ENCODE peak calls at places on chromosomes 12 and 14, in ten cellular contexts. X is brain microvascular endothelial cell; Z is cardiac fibroblast; F is astrocyte of the cerebellum; G is IMR-90; K is right lobe of liver; O is CD8-positive, alpha-beta T cell; C is kidney epithelial cell; L is mammary epithelial cell; D is fibroblast of villous mesenchyme. B is an unnamed sample.

GRCh38 chr14:64755661-64756265 is 51.5 kb downstream of the PLEKHG3 start:
- DNase-seq in X (peak), Z (no peak), F (no peak), G (peak), K (no peak), O (peak), C (no peak), L (peak), D (peak), B (peak)

GRCh38 chr14:49280566-49280965 is 305.6 kb downstream of the RPS29 start:
- DNase-seq in X (no peak), Z (no peak), F (no peak), G (no peak), K (no peak), O (no peak), C (no peak), L (no peak), D (no peak), B (no peak)

GRCh38 chr14:51889851-51890250 is 29.4 kb downstream of the GNG2 start:
- DNase-seq in X (no peak), Z (peak), F (no peak), G (peak), K (no peak), O (no peak), C (no peak), L (peak), D (peak), B (no peak)

GRCh38 chr12:91380651-91381050 is 198.0 kb upstream of the DCN start:
- DNase-seq in X (no peak), Z (no peak), F (no peak), G (no peak), K (no peak), O (no peak), C (no peak), L (no peak), D (no peak), B (no peak)

GRCh38 chr12:56581418-56582145 is 48.5 kb downstream of the BAZ2A start:
- DNase-seq in X (peak), Z (no peak), F (no peak), G (peak), K (no peak), O (peak), C (no peak), L (peak), D (no peak), B (peak)

GRCh38 chr12:57771271-57771872 is 533 bp downstream of the METTL1 start:
- DNase-seq in X (peak), Z (peak), F (peak), G (peak), K (peak), O (peak), C (no peak), L (peak), D (peak), B (peak)

GRCh38 chr12:65524666-65525065 is 246.2 kb downstream of the MSRB3 start:
- DNase-seq in X (peak), Z (peak), F (peak), G (peak), K (no peak), O (no peak), C (no peak), L (peak), D (peak), B (peak)

GRCh38 chr12:39852346-39852745 is 232.7 kb upstream of the ABCD2 start:
- DNase-seq in X (no peak), Z (no peak), F (no peak), G (peak), K (no peak), O (no peak), C (no peak), L (peak), D (no peak), B (no peak)

GRCh38 chr14:96267916-96268315 is 11.9 kb downstream of the BDKRB1 start:
- DNase-seq in X (no peak), Z (no peak), F (no peak), G (peak), K (no peak), O (no peak), C (no peak), L (peak), D (no peak), B (no peak)

GRCh38 chr14:97456958-97457357 is 659.8 kb downstream of the VRK1 start:
- DNase-seq in X (no peak), Z (no peak), F (no peak), G (no peak), K (no peak), O (peak), C (peak), L (no peak), D (no peak), B (no peak)

GRCh38 chr14:87149583-87150354 is 843.2 kb downstream of the GALC start:
- DNase-seq in X (no peak), Z (no peak), F (peak), G (peak), K (no peak), O (no peak), C (no peak), L (peak), D (peak), B (no peak)

GRCh38 chr14:55556929-55557623 is 22.9 kb upstream of the KTN1 start:
- DNase-seq in X (peak), Z (peak), F (peak), G (peak), K (peak), O (no peak), C (peak), L (peak), D (peak), B (peak)

GRCh38 chr12:91357381-91357780 is 174.8 kb upstream of the DCN start:
- DNase-seq in X (no peak), Z (no peak), F (no peak), G (no peak), K (no peak), O (no peak), C (no peak), L (no peak), D (no peak), B (no peak)

GRCh38 chr12:86261606-86262005 is 5.4 kb upstream of the MGAT4C start:
- DNase-seq in X (no peak), Z (no peak), F (no peak), G (no peak), K (no peak), O (no peak), C (no peak), L (no peak), D (no peak), B (no peak)

GRCh38 chr12:12586879-12587675 is 24.4 kb upstream of the DUSP16 start:
- DNase-seq in X (no peak), Z (no peak), F (no peak), G (no peak), K (no peak), O (no peak), C (no peak), L (peak), D (no peak), B (no peak)

GRCh38 chr12:122999196-122999946 is 18.9 kb downstream of the ARL6IP4 start:
- DNase-seq in X (no peak), Z (no peak), F (no peak), G (no peak), K (peak), O (no peak), C (no peak), L (no peak), D (no peak), B (no peak)

GRCh38 chr12:18723752-18724151 is 14.1 kb downstream of the PLCZ1 start:
- DNase-seq in X (peak), Z (peak), F (no peak), G (peak), K (no peak), O (no peak), C (peak), L (peak), D (peak), B (peak)

GRCh38 chr12:27158322-27158721 is 75.9 kb upstream of the C12orf71 start:
- DNase-seq in X (no peak), Z (no peak), F (no peak), G (no peak), K (no peak), O (no peak), C (no peak), L (no peak), D (no peak), B (no peak)

GRCh38 chr12:46486588-46486987 is 114.0 kb upstream of the SLC38A2 start:
- DNase-seq in X (no peak), Z (no peak), F (no peak), G (no peak), K (no peak), O (no peak), C (no peak), L (no peak), D (no peak), B (no peak)

GRCh38 chr12:7869137-7869536 is 3.6 kb downstream of the SLC2A14 start:
- DNase-seq in X (no peak), Z (peak), F (no peak), G (peak), K (no peak), O (no peak), C (no peak), L (peak), D (peak), B (peak)

GRCh38 chr14:21089271-21089670 is 9.2 kb downstream of the ZNF219 start:
- DNase-seq in X (no peak), Z (no peak), F (no peak), G (no peak), K (no peak), O (no peak), C (no peak), L (no peak), D (no peak), B (no peak)

GRCh38 chr12:2057041-2057792 is 4.4 kb downstream of the CACNA1C start:
- DNase-seq in X (peak), Z (peak), F (peak), G (peak), K (no peak), O (peak), C (no peak), L (peak), D (peak), B (no peak)

GRCh38 chr14:71208702-71209357 is 301.6 kb downstream of the PCNX1 start:
- DNase-seq in X (no peak), Z (no peak), F (no peak), G (no peak), K (no peak), O (no peak), C (no peak), L (no peak), D (no peak), B (no peak)

GRCh38 chr14:105855246-105855892 is 329.0 kb downstream of the TMEM121 start:
- DNase-seq in X (no peak), Z (no peak), F (no peak), G (no peak), K (peak), O (peak), C (no peak), L (no peak), D (no peak), B (no peak)

GRCh38 chr12:19746471-19746870 is 307.2 kb downstream of the AEBP2 start:
- DNase-seq in X (no peak), Z (no peak), F (no peak), G (no peak), K (no peak), O (no peak), C (no peak), L (no peak), D (no peak), B (no peak)

GRCh38 chr12:132284071-132284492 is 45.3 kb downstream of the GALNT9 start:
- DNase-seq in X (peak), Z (peak), F (no peak), G (peak), K (no peak), O (no peak), C (no peak), L (no peak), D (peak), B (peak)

GRCh38 chr14:58238252-58239247 is 6.1 kb upstream of the PSMA3 start:
- DNase-seq in X (peak), Z (peak), F (no peak), G (no peak), K (no peak), O (no peak), C (no peak), L (peak), D (peak), B (no peak)

GRCh38 chr14:90570463-90570860 is 173.6 kb downstream of the CALM1 start:
- DNase-seq in X (no peak), Z (no peak), F (no peak), G (no peak), K (no peak), O (no peak), C (no peak), L (no peak), D (no peak), B (no peak)

GRCh38 chr12:128534906-128535305 is 267.9 kb downstream of the TMEM132C start:
- DNase-seq in X (no peak), Z (no peak), F (no peak), G (no peak), K (no peak), O (no peak), C (no peak), L (no peak), D (no peak), B (no peak)

GRCh38 chr14:74566174-74567125 is 45.6 kb downstream of the LTBP2 start:
- DNase-seq in X (no peak), Z (peak), F (no peak), G (no peak), K (peak), O (no peak), C (no peak), L (peak), D (peak), B (no peak)

GRCh38 chr12:130706885-130707570 is 9.1 kb downstream of the RIMBP2 start:
- DNase-seq in X (no peak), Z (no peak), F (no peak), G (no peak), K (no peak), O (no peak), C (no peak), L (no peak), D (no peak), B (no peak)

GRCh38 chr12:75960086-75960910 is 71.3 kb downstream of the PHLDA1 start:
- DNase-seq in X (no peak), Z (no peak), F (no peak), G (peak), K (no peak), O (no peak), C (no peak), L (no peak), D (no peak), B (peak)

GRCh38 chr12:121278450-121279375 is 17.8 kb downstream of the CAMKK2 start:
- DNase-seq in X (no peak), Z (peak), F (peak), G (peak), K (no peak), O (no peak), C (no peak), L (no peak), D (peak), B (no peak)

GRCh38 chr12:18753481-18754117 is 15.7 kb downstream of the CAPZA3 start:
- DNase-seq in X (peak), Z (peak), F (no peak), G (peak), K (peak), O (no peak), C (no peak), L (no peak), D (no peak), B (no peak)

GRCh38 chr12:80472912-80473500 is 29.0 kb downstream of the PTPRQ start:
- DNase-seq in X (peak), Z (peak), F (peak), G (peak), K (no peak), O (no peak), C (peak), L (peak), D (peak), B (peak)

GRCh38 chr14:85088231-85088630 is 441.7 kb upstream of the FLRT2 start:
- DNase-seq in X (no peak), Z (no peak), F (no peak), G (no peak), K (no peak), O (no peak), C (no peak), L (peak), D (peak), B (no peak)

GRCh38 chr14:37599527-37600368 is 4.3 kb downstream of the TTC6 start:
- DNase-seq in X (no peak), Z (no peak), F (no peak), G (no peak), K (no peak), O (no peak), C (no peak), L (no peak), D (no peak), B (no peak)

GRCh38 chr14:58713677-58714076 is 75.9 kb downstream of the DACT1 start:
- DNase-seq in X (no peak), Z (no peak), F (no peak), G (peak), K (no peak), O (no peak), C (no peak), L (no peak), D (peak), B (no peak)

GRCh38 chr14:22993517-22993916 is 11.2 kb upstream of the AJUBA start:
- DNase-seq in X (no peak), Z (no peak), F (no peak), G (no peak), K (no peak), O (no peak), C (no peak), L (no peak), D (no peak), B (no peak)

GRCh38 chr14:22991852-22992251 is 9.5 kb upstream of the AJUBA start:
- DNase-seq in X (no peak), Z (no peak), F (no peak), G (no peak), K (no peak), O (no peak), C (no peak), L (no peak), D (no peak), B (no peak)

GRCh38 chr14:22996823-22997301 is 13.1 kb downstream of the C14orf93 start:
- DNase-seq in X (no peak), Z (no peak), F (no peak), G (no peak), K (no peak), O (no peak), C (no peak), L (no peak), D (peak), B (no peak)

GRCh38 chr14:22995889-22996611 is 13.7 kb upstream of the AJUBA start:
- DNase-seq in X (no peak), Z (no peak), F (no peak), G (no peak), K (no peak), O (no peak), C (no peak), L (no peak), D (no peak), B (no peak)

GRCh38 chr14:22994762-22995275 is 12.5 kb upstream of the AJUBA start:
- DNase-seq in X (no peak), Z (peak), F (no peak), G (peak), K (no peak), O (peak), C (no peak), L (peak), D (peak), B (peak)
- TF ChIP-seq CTCF in X (peak), Z (peak), F (peak), G (peak), K (peak), O (peak), C (peak), L (peak), D (peak), B (peak)

DNA sequence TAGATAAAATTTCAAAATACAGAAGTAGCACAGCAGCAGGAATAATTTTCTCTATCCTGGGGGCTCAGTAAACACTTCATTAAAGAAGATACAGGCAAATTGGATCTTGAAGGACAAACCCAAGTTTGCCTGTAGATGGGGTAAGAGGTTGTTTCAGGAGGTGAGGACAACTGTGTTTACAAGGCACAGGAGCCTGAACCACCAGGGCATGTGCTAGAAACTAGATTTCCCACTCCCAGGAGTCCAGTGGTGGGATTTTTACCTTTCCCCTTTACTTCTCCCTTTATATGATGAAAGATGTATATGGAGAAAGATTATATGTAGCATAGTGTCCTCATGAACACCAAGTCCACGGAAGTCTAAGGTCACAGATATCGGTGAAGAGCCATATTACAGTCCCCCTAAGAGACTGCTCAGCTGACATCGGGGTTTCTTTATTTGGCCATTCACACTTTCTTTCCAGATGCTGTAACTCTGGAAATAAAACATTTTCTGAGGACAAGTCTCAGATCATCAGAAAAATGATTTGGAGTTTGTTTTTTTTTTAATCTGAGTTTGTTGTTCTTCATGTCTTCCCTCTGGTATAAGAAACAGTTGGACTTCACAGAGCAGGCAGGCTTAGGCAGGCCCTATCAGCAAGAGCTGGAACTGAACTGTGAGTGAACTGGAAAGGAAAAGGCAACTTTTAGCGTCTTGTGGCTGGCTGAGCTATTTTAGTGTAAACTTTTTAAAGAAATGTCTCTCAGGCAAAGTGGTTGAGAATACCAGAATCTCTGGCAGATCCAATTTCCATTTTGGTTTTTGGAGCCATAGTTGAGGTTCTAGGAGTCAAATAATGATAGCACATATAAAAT is 8.0 kb upstream of the EVL start:
- DNase-seq in X (peak), Z (peak), F (no peak), G (peak), K (no peak), O (no peak), C (no peak), L (peak), D (peak), B (peak)
- TF ChIP-seq CTCF in X (peak), Z (peak), F (peak), G (peak), K (peak), O (peak), C (peak), L (no peak), D (peak), B (peak)

GRCh38 chr14:39766397-39767000 is 334.3 kb upstream of the FBXO33 start:
- DNase-seq in X (no peak), Z (no peak), F (no peak), G (no peak), K (no peak), O (no peak), C (no peak), L (no peak), D (no peak), B (no peak)
- TF ChIP-seq CTCF in X (no peak), Z (no peak), F (no peak), G (no peak), K (no peak), O (no peak), C (no peak), L (no peak), D (no peak), B (no peak)

GRCh38 chr12:69074559-69075349 is 141.8 kb upstream of the CPM start:
- DNase-seq in X (no peak), Z (no peak), F (no peak), G (no peak), K (no peak), O (no peak), C (no peak), L (peak), D (no peak), B (no peak)
- TF ChIP-seq CTCF in X (no peak), Z (no peak), F (no peak), G (no peak), K (no peak), O (no peak), C (no peak), L (no peak), D (no peak), B (no peak)

DNA sequence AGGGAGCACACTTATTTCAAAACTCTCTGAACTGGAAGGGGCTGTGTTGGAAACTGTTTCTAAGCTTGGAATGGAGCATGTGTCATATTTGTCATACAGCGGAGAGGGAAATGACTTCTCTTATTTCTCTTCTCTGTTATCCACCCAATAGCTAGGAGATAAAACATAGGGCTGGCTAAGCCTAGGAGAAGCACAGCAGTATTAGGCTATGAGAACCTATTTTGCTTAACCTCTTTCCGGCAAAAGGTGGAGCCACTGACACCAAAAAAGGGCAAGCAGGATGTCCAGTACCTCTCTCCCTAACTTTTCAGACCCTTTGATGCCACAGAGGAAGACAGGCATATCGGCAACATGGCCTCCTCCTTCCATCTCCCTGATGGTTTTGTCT is 148.3 kb downstream of the CRADD start:
- DNase-seq in X (no peak), Z (peak), F (no peak), G (no peak), K (no peak), O (no peak), C (no peak), L (no peak), D (no peak), B (peak)
- TF ChIP-seq CTCF in X (no peak), Z (no peak), F (no peak), G (no peak), K (no peak), O (no peak), C (no peak), L (no peak), D (no peak), B (no peak)

GRCh38 chr14:56868660-56869059 is 58.4 kb upstream of the OTX2 start:
- DNase-seq in X (no peak), Z (no peak), F (no peak), G (no peak), K (no peak), O (no peak), C (no peak), L (no peak), D (no peak), B (no peak)

GRCh38 chr14:56878766-56879165 is 68.5 kb upstream of the OTX2 start:
- DNase-seq in X (no peak), Z (no peak), F (no peak), G (no peak), K (no peak), O (no peak), C (no peak), L (no peak), D (no peak), B (no peak)

GRCh38 chr14:56875104-56875675 is 64.9 kb upstream of the OTX2 start:
- DNase-seq in X (no peak), Z (no peak), F (no peak), G (no peak), K (no peak), O (no peak), C (no peak), L (no peak), D (no peak), B (no peak)

GRCh38 chr14:56870336-56870735 is 60.1 kb upstream of the OTX2 start:
- DNase-seq in X (no peak), Z (no peak), F (no peak), G (no peak), K (no peak), O (no peak), C (no peak), L (no peak), D (no peak), B (no peak)

GRCh38 chr14:56874375-56874774 is 64.1 kb upstream of the OTX2 start:
- DNase-seq in X (no peak), Z (no peak), F (no peak), G (no peak), K (no peak), O (no peak), C (no peak), L (peak), D (no peak), B (no peak)
- TF ChIP-seq CTCF in X (no peak), Z (no peak), F (no peak), G (peak), K (peak), O (no peak), C (peak), L (peak), D (peak), B (peak)